ENCODE peak calls at places on chromosomes 13 and 19, in five cellular contexts. X is fibroblast of the aortic adventitia, E is fibroblast of pulmonary artery, O is bronchial epithelial cell, S is fibroblast of mammary gland. B is an unnamed sample.

GRCh38 chr19:18520848-18521691 is 800 bp downstream of the ELL start:
- DNase-seq in O (peak), X (no peak), E (no peak), S (no peak), B (no peak)

GRCh38 chr13:73522937-73523336 is 464.1 kb downstream of the KLF5 start:
- DNase-seq in S (no peak), O (no peak), E (no peak), X (no peak), B (no peak)

GRCh38 chr13:93260591-93260990 is 34.0 kb downstream of the GPC6 start:
- DNase-seq in O (peak), E (peak), X (peak), S (peak), B (peak)

GRCh38 chr19:751501-752341 is 809 bp downstream of the MISP start:
- DNase-seq in O (peak), X (peak), E (peak), S (peak), B (peak)

GRCh38 chr13:77507931-77508776 is 27.4 kb upstream of the SCEL start:
- DNase-seq in O (peak), X (peak), S (peak), E (peak), B (peak)

GRCh38 chr19:42553292-42554045 is 25.2 kb upstream of the CEACAM1 start:
- DNase-seq in E (peak), S (peak), X (peak), O (peak), B (peak)

GRCh38 chr19:23851966-23852365 is 62.7 kb upstream of the ZNF726 start:
- DNase-seq in S (no peak), E (no peak), O (no peak), X (no peak), B (no peak)

GRCh38 chr19:17137417-17137816 is 61.8 kb downstream of the MYO9B start:
- DNase-seq in E (no peak), X (no peak), O (no peak), S (no peak), B (no peak)

GRCh38 chr19:2766594-2767372 is 16.3 kb downstream of the SGTA start:
- DNase-seq in E (no peak), X (no peak), S (no peak), O (no peak), B (no peak)

GRCh38 chr19:9883231-9883758 is 48.2 kb downstream of the PIN1 start:
- DNase-seq in X (no peak), E (no peak), S (no peak), O (peak), B (no peak)

GRCh38 chr19:17041994-17042393 is 15.4 kb upstream of the CPAMD8 start:
- DNase-seq in O (no peak), E (peak), X (peak), S (peak), B (peak)

DNA sequence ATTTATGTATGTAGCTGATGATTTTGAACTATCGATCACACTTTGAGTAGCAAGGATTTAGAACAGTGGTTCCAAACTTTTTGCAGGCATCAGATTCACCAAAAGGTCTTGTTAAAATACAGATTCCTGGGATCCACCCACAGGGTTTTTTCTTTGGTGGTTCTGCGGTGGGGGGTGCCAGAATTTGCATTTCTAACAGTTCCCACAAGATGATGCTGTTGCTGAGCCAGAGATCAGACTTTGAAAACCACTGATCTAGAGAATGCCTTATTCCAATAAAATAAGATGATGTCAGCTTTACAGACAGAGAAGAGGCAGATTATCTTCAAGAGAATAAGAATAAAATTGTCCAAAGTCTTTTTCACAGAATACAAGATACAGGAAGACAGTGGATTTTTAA is 80.9 kb upstream of the SHISA2 start:
- DNase-seq in S (peak), O (peak), X (peak), E (peak), B (peak)
- TF ChIP-seq CTCF in S (peak), O (no peak), X (peak), E (peak), B (peak)

DNA sequence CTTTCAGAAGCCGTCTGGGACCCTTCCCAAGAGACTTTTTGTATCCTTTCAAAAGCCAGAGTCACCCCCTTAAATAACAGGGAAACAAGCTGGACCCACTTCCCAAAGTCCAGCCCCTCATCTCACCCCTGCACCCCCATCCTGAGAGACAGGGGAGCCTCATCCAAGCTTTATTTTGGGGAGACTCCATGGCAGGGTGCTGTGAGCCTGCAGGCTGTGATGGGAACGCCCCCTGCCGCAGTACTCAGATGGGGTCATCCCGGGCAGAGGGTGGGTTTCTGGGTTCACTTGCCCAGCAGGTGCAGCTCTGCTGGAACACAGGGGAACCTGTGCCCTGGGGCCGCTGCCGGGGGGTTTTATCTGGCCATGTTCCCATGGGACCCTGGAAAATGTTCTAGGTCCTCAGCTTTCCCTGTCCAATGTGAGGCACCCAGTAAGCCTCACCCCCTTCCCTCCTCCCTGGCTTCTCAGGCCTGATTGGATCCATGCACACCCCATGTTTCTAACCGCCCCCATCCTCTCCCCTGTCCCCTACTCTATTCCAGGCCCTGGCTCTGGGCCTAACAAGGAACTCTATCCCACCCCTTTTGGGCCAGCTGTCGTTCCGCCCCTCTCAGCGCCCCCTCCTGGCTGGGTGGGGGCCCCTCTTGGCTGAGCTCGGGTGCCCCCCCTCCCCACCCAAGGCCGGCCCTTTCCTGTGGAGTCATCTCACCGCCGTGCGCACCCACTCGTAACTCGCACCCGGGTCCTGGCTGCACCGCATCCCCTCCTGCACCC is 1.0 kb downstream of the HIF3A start:
- DNase-seq in E (peak), O (no peak), S (peak), X (peak), B (no peak)
- H3K4me3 ChIP-seq in E (peak), O (no peak), S (peak), X (peak), B (no peak)

DNA sequence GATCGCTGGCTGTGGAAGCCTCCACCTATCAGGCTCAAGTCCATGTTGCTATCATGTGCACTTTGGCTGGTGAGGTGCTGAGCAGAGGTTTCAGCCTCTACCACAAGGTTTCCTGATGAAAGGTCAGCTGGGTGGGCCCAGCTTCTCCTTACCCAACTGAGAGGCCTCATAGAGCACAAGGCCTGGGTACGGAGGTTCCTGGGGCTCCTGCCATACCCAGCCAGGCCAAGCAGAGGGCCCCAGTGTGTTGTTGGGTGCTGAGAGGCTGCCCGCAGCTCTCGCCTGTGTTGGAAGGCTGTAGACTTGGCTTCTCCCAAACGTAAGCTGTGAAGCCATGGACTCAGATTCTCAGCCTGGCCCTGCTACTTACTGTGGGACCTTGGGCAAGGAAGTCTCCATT is 28.2 kb downstream of the ACTN4 start:
- DNase-seq in X (no peak), E (no peak), O (no peak), S (no peak), B (no peak)
- TF ChIP-seq CTCF in X (no peak), E (no peak), O (peak), S (no peak), B (peak)

GRCh38 chr13:43784491-43784890 is 2.3 kb downstream of the ENOX1 start:
- DNase-seq in S (peak), X (peak), E (peak), O (no peak), B (peak)

GRCh38 chr13:43785681-43786471 is 896 bp downstream of the ENOX1 start:
- DNase-seq in S (peak), E (peak), X (peak), O (peak), B (peak)

GRCh38 chr13:43783820-43784219 is 3.0 kb downstream of the ENOX1 start:
- DNase-seq in E (peak), X (peak), S (peak), O (peak), B (peak)

GRCh38 chr13:43786472-43786765 is 353 bp downstream of the ENOX1 start:
- DNase-seq in S (no peak), E (no peak), X (no peak), O (no peak), B (no peak)

DNA sequence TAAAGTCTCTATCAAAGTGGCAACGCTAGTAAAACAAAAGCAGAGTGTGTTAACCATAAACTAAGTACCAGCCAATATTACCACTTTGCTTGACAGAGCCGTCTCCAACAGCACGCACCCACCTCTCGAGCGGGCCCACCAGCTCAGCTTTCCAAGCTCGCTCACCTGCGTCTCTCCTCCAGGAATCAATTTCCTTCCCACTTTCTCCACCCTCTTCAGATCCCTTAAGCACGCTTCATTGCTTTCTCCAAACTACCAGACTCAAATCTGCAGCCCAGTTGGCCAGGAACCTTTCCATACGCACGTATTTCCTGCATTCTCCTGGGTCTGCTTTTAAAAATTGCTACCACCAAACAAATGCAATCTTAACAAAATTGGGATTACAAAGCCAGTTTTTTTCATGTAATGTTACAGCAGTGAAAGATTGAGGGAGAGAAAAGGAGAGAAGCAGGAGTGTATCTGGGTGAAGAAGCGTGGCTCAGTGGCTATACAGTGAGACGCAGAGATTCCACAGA is 1.5 kb downstream of the ENOX1 start:
- DNase-seq in X (peak), S (no peak), E (no peak), O (no peak), B (no peak)
- H3K4me3 ChIP-seq in X (peak), S (peak), E (peak), O (peak), B (peak)

GRCh38 chr19:14073232-14073924 is 792 bp downstream of the MISP3 start:
- DNase-seq in S (peak), X (peak), E (peak), O (peak), B (peak)
- TF ChIP-seq CTCF in S (no peak), X (peak), E (peak), O (peak), B (peak)

B was measured in AG10803.